ENCODE peak calls at places on chromosomes 3 and 15, in ten cellular contexts. G, I, N, H, Y, T, R, Q, D and K are unnamed samples.
A peak's percentile ranks its signal among the peaks of the same experiment; 100 is the strongest.

GRCh38 chr3:82643948-82644347 is 882.5 kb upstream of the GBE1 start:
- DNase-seq in G (no peak), I (no peak), N (peak; percentile 8), H (no peak), Y (no peak), T (no peak), R (no peak), Q (no peak), D (no peak), K (no peak)

GRCh38 chr15:37014566-37014965 is 85.8 kb downstream of the MEIS2 start:
- DNase-seq in G (no peak), I (no peak), N (peak; percentile 33), H (no peak), Y (no peak), T (no peak), R (no peak), Q (no peak), D (no peak), K (no peak)

GRCh38 chr3:129006864-129007263 is 5.8 kb downstream of the EFCC1 start:
- DNase-seq in G (no peak), I (no peak), N (no peak), H (no peak), Y (no peak), T (no peak), R (no peak), Q (no peak), D (no peak), K (no peak)

GRCh38 chr15:78564743-78565096 is 600 bp upstream of the CHRNA5 start:
- DNase-seq in G (no peak), I (no peak), N (no peak), H (no peak), Y (no peak), T (no peak), R (no peak), Q (no peak), D (no peak), K (no peak)

GRCh38 chr15:96333194-96334016 is 2.9 kb downstream of the NR2F2 start:
- DNase-seq in G (peak; percentile 20), I (no peak), N (peak; percentile 18), H (peak; percentile 25), Y (no peak), T (peak; percentile 68), R (no peak), Q (no peak), D (no peak), K (no peak)

GRCh38 chr3:184145120-184145524 is 10.0 kb downstream of the EIF2B5 start:
- DNase-seq in G (peak; percentile 66), I (peak; percentile 48), N (peak; percentile 38), H (no peak), Y (no peak), T (peak; percentile 71), R (no peak), Q (no peak), D (peak; percentile 38), K (no peak)

GRCh38 chr3:131821376-131821775 is 213.4 kb downstream of the CPNE4 start:
- DNase-seq in G (no peak), I (no peak), N (no peak), H (no peak), Y (no peak), T (no peak), R (no peak), Q (no peak), D (no peak), K (no peak)

GRCh38 chr3:114649331-114649730 is 355.5 kb downstream of the TIGIT start:
- DNase-seq in G (no peak), I (peak; percentile 54), N (no peak), H (no peak), Y (no peak), T (no peak), R (no peak), Q (no peak), D (peak; percentile 37), K (no peak)

GRCh38 chr3:176919836-176920760 is 277.2 kb downstream of the TBL1XR1 start:
- DNase-seq in G (no peak), I (peak; percentile 5), N (no peak), H (no peak), Y (no peak), T (peak; percentile 15), R (peak; percentile 66), Q (no peak), D (peak; percentile 46), K (peak; percentile 14)

GRCh38 chr15:45157974-45158373 is 28.2 kb downstream of the DUOX1 start:
- DNase-seq in G (no peak), I (peak; percentile 85), N (no peak), H (no peak), Y (no peak), T (no peak), R (peak; percentile 48), Q (no peak), D (peak; percentile 64), K (peak; percentile 37)

GRCh38 chr3:175255698-175256097 is 396.6 kb downstream of the NAALADL2 start:
- DNase-seq in G (no peak), I (peak; percentile 57), N (no peak), H (no peak), Y (no peak), T (no peak), R (no peak), Q (no peak), D (no peak), K (no peak)
- TF ChIP-seq CTCF in G (no peak), I (no peak), N (no peak), H (no peak), Y (no peak), T (no peak), R (no peak), Q (no peak), D (no peak), K (no peak)

DNA sequence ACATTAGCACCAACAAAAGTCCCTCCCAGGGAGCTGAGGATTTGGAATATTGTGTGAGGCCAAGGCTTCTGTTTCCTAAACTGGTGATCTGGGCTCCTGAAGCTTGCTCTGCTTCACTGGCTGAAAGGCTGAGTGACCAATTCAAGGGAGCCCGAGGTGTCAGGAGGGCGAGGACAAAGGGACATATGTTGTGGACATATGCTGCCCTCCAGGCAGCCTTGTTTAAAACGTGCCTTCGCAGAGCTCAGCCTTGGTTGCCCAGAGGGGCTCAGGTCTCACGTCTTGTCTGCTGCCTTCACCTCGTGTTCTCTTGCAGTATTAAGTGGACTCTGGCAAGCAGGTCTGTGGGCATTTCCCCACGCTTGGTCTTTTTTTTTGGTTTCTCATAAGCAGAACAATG is 7.0 kb downstream of the SLCO3A1 start:
- DNase-seq in G (no peak), I (no peak), N (no peak), H (no peak), Y (no peak), T (no peak), R (no peak), Q (no peak), D (no peak), K (no peak)
- TF ChIP-seq CTCF in G (no peak), I (no peak), N (no peak), H (no peak), Y (no peak), T (no peak), R (no peak), Q (no peak), D (no peak), K (no peak)

GRCh38 chr15:52161406-52161966 is 29.7 kb downstream of the GNB5 start:
- DNase-seq in G (no peak), I (no peak), N (no peak), H (no peak), Y (no peak), T (no peak), R (no peak), Q (no peak), D (no peak), K (no peak)

GRCh38 chr15:52164631-52165265 is 26.4 kb downstream of the GNB5 start:
- DNase-seq in G (no peak), I (peak; percentile 46), N (no peak), H (no peak), Y (no peak), T (no peak), R (no peak), Q (no peak), D (no peak), K (no peak)

GRCh38 chr15:52162260-52162659 is 28.9 kb downstream of the GNB5 start:
- DNase-seq in G (no peak), I (peak; percentile 15), N (no peak), H (no peak), Y (no peak), T (no peak), R (peak; percentile 54), Q (no peak), D (peak; percentile 19), K (peak; percentile 51)

GRCh38 chr15:52162876-52163275 is 28.3 kb downstream of the GNB5 start:
- DNase-seq in G (no peak), I (no peak), N (no peak), H (no peak), Y (no peak), T (no peak), R (no peak), Q (no peak), D (no peak), K (no peak)

GRCh38 chr15:52163321-52164190 is 27.6 kb downstream of the GNB5 start:
- DNase-seq in G (no peak), I (no peak), N (peak; percentile 29), H (no peak), Y (no peak), T (no peak), R (no peak), Q (no peak), D (no peak), K (no peak)
- TF ChIP-seq CTCF in G (no peak), I (peak; percentile 16), N (peak; percentile 45), H (peak; percentile 13), Y (peak; percentile 19), T (no peak), R (peak; percentile 19), Q (peak; percentile 19), D (peak; percentile 52), K (no peak)

GRCh38 chr3:115974940-115975339 is 351.6 kb downstream of the GAP43 start:
- DNase-seq in G (no peak), I (no peak), N (no peak), H (no peak), Y (no peak), T (no peak), R (no peak), Q (no peak), D (no peak), K (no peak)

GRCh38 chr3:115980709-115981108 is 357.4 kb downstream of the GAP43 start:
- DNase-seq in G (no peak), I (no peak), N (peak; percentile 22), H (no peak), Y (no peak), T (no peak), R (no peak), Q (no peak), D (no peak), K (no peak)

GRCh38 chr3:115975796-115976195 is 352.5 kb downstream of the GAP43 start:
- DNase-seq in G (no peak), I (no peak), N (no peak), H (no peak), Y (no peak), T (no peak), R (no peak), Q (no peak), D (no peak), K (no peak)

GRCh38 chr3:115975353-115975752 is 352.0 kb downstream of the GAP43 start:
- DNase-seq in G (no peak), I (peak; percentile 26), N (peak; percentile 7), H (no peak), Y (peak; percentile 32), T (no peak), R (peak; percentile 59), Q (no peak), D (no peak), K (peak; percentile 71)

DNA sequence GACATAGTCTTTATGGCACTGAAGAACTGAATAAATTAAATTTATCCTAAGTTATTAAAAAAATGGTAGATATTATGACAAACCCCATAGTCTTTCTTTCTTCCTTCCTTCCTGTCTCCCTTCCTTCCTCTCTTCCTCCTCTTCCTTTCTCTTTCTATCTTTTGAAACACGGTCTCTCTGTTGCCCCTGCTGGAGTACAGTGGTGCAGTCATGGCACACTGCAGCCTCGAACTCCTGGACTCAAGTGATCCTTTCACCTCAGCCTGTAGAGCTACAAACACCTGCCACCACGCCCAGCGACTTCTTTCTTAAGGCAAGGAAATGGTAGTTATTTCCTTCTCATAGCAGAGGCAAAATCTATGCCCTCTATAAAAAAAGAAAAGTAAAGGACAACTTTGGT is 354.6 kb downstream of the GAP43 start:
- DNase-seq in G (no peak), I (no peak), N (no peak), H (no peak), Y (no peak), T (no peak), R (no peak), Q (no peak), D (no peak), K (no peak)
- TF ChIP-seq CTCF in G (no peak), I (no peak), N (no peak), H (no peak), Y (no peak), T (no peak), R (peak; percentile 6), Q (no peak), D (no peak), K (no peak)